ENCODE peak calls at places on chromosomes 7 and 10, in nine cellular contexts. G, F, N, M, H, V, Q, I and L are unnamed samples. For H3K4me1, the result is how much of the 10 kb centered on the place peaks cover.

GRCh38 chr7:96538632-96539031 is 171.0 kb downstream of the SEM1 start:
- DNase-seq in G (no peak), F (no peak), N (no peak), M (no peak), H (no peak), V (no peak), Q (no peak), I (no peak), L (no peak)

GRCh38 chr10:113820507-113820906 is 33.4 kb downstream of the DCLRE1A start:
- DNase-seq in G (no peak), F (no peak), N (peak), M (no peak), H (no peak), V (peak), Q (no peak), I (no peak), L (no peak)

GRCh38 chr10:90605506-90605905 is 252.3 kb downstream of the HTR7 start:
- DNase-seq in G (no peak), F (no peak), N (no peak), M (no peak), H (no peak), V (no peak), Q (no peak), I (no peak), L (no peak)

GRCh38 chr7:514651-515598 is 4.7 kb downstream of the PDGFA start:
- DNase-seq in G (peak), F (peak), N (no peak), M (no peak), H (peak), V (no peak), Q (no peak), I (peak), L (no peak)

GRCh38 chr7:41029072-41029492 is 673.8 kb downstream of the INHBA start:
- DNase-seq in G (no peak), F (peak), N (no peak), M (no peak), H (no peak), V (peak), Q (no peak), I (peak), L (no peak)

GRCh38 chr7:157740251-157740650 is 403.4 kb downstream of the DNAJB6 start:
- DNase-seq in G (no peak), F (no peak), N (no peak), M (no peak), H (no peak), V (no peak), Q (no peak), I (no peak), L (no peak)

GRCh38 chr7:158740657-158741293 is 36.2 kb upstream of the NCAPG2 start:
- DNase-seq in G (no peak), F (no peak), N (no peak), M (no peak), H (peak), V (no peak), Q (no peak), I (peak), L (no peak)

GRCh38 chr10:58565256-58565655 is 52.6 kb downstream of the BICC1 start:
- DNase-seq in G (no peak), F (no peak), N (peak), M (no peak), H (no peak), V (no peak), Q (no peak), I (no peak), L (no peak)

GRCh38 chr7:147651601-147652000 is 939.0 kb upstream of the C7orf33 start:
- DNase-seq in G (no peak), F (no peak), N (no peak), M (no peak), H (no peak), V (no peak), Q (no peak), I (no peak), L (no peak)

GRCh38 chr7:131039355-131039762 is 288.3 kb upstream of the MKLN1 start:
- DNase-seq in G (no peak), F (no peak), N (no peak), M (no peak), H (no peak), V (no peak), Q (no peak), I (peak), L (no peak)

GRCh38 chr10:78891741-78892140 is 177.0 kb upstream of the ZMIZ1 start:
- DNase-seq in G (no peak), F (no peak), N (no peak), M (no peak), H (no peak), V (no peak), Q (no peak), I (no peak), L (no peak)

GRCh38 chr10:29481906-29482440 is 152.8 kb downstream of the SVIL start:
- DNase-seq in G (no peak), F (no peak), N (no peak), M (no peak), H (no peak), V (no peak), Q (peak), I (no peak), L (no peak)

GRCh38 chr10:33260403-33261239 is 73.8 kb downstream of the NRP1 start:
- DNase-seq in G (no peak), F (no peak), N (peak), M (no peak), H (no peak), V (no peak), Q (no peak), I (peak), L (no peak)

GRCh38 chr7:44757311-44757710 is 8.7 kb downstream of the ZMIZ2 start:
- DNase-seq in G (no peak), F (no peak), N (peak), M (no peak), H (peak), V (no peak), Q (no peak), I (no peak), L (no peak)

GRCh38 chr10:85916999-85917573 is 449.5 kb downstream of the GRID1 start:
- DNase-seq in G (no peak), F (no peak), N (peak), M (no peak), H (no peak), V (no peak), Q (no peak), I (no peak), L (no peak)

GRCh38 chr7:152709307-152710133 is 33.6 kb upstream of the XRCC2 start:
- DNase-seq in G (no peak), F (peak), N (no peak), M (no peak), H (no peak), V (peak), Q (no peak), I (peak), L (no peak)

GRCh38 chr7:150322114-150322832 is 882 bp upstream of the LRRC61 start:
- DNase-seq in G (no peak), F (no peak), N (no peak), M (no peak), H (no peak), V (no peak), Q (no peak), I (no peak), L (peak)

GRCh38 chr7:150322833-150323681 is at the start of the genes ACTR3C and LRRC61:
- DNase-seq in G (peak), F (peak), N (peak), M (peak), H (peak), V (no peak), Q (peak), I (no peak), L (peak)

GRCh38 chr7:150324366-150324961 is 1.1 kb upstream of the ACTR3C start:
- DNase-seq in G (no peak), F (no peak), N (peak), M (no peak), H (no peak), V (no peak), Q (no peak), I (peak), L (no peak)

GRCh38 chr7:150323682-150324365 is 479 bp upstream of the ACTR3C start:
- DNase-seq in G (no peak), F (no peak), N (peak), M (no peak), H (no peak), V (no peak), Q (no peak), I (no peak), L (no peak)

GRCh38 chr7:150321788-150322113 is 1.4 kb upstream of the LRRC61 start:
- DNase-seq in G (no peak), F (no peak), N (no peak), M (no peak), H (no peak), V (no peak), Q (no peak), I (no peak), L (no peak)
- H3K4me1 ChIP-seq in G (under half), F (under half), N (under half), M (under half), H (under half), V (under half), Q (under half), I (under half), L (under half)

GRCh38 chr10:103449208-103450144 is 2.7 kb downstream of the CALHM2 start:
- DNase-seq in G (no peak), F (no peak), N (no peak), M (peak), H (no peak), V (no peak), Q (no peak), I (no peak), L (no peak)
- H3K4me3 ChIP-seq in G (no peak), F (no peak), N (no peak), M (peak), H (peak), V (no peak), Q (peak), I (no peak), L (no peak)

DNA sequence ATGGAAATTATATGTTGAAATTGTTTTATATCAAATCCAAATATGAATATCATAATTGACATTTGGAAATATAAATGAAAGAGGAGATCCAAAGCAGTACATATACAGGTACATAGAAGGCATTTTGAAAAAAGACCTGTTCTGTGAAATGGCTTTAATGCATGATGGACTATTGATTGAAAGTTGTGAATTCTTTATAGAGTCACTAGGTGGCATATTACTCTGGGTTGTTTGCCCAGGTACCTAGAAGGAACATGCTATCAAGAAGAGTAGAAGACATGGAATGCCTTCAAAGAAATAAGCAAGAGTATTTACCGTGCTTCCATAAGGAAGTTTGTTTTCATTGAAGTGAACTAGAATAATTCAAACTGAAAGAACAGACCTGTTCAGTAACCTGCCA is 160.0 kb upstream of the ANK3 start:
- DNase-seq in G (no peak), F (peak), N (no peak), M (no peak), H (no peak), V (peak), Q (no peak), I (no peak), L (no peak)
- TF ChIP-seq CTCF in G (peak), F (peak), N (peak), M (peak), H (no peak), V (peak), Q (peak), I (peak), L (no peak)

DNA sequence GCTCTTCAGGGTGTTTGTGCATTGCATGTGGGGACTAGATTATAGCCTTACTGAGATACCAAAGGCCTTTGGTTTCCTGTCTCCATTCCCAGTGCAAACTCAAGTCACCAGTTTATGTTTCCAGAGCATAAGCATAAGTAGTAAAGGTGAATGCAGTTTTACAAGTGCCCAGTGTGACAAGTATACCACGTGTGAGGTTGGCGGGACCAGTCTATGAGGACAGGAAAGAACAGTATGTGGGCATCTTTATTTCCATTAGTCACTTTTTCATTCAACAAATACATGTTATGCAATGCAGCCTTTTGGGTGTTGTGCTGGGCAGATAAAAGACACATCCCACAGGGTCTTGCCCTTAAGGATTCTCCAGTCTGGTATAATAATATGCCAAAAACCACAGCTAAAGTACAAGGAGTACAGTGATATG is 146.5 kb downstream of the ARID5B start:
- DNase-seq in G (peak), F (peak), N (no peak), M (no peak), H (no peak), V (no peak), Q (peak), I (no peak), L (no peak)
- H3K4me1 ChIP-seq in G (half or more), F (half or more), N (under half), M (half or more), H (under half), V (under half), Q (under half), I (half or more), L (under half)

GRCh38 chr7:21426958-21427860 is 674 bp upstream of the SP4 start:
- DNase-seq in G (peak), F (peak), N (peak), M (peak), H (peak), V (peak), Q (peak), I (peak), L (peak)
- H3K4me3 ChIP-seq in G (peak), F (peak), N (peak), M (peak), H (peak), V (peak), Q (peak), I (peak), L (peak)

DNA sequence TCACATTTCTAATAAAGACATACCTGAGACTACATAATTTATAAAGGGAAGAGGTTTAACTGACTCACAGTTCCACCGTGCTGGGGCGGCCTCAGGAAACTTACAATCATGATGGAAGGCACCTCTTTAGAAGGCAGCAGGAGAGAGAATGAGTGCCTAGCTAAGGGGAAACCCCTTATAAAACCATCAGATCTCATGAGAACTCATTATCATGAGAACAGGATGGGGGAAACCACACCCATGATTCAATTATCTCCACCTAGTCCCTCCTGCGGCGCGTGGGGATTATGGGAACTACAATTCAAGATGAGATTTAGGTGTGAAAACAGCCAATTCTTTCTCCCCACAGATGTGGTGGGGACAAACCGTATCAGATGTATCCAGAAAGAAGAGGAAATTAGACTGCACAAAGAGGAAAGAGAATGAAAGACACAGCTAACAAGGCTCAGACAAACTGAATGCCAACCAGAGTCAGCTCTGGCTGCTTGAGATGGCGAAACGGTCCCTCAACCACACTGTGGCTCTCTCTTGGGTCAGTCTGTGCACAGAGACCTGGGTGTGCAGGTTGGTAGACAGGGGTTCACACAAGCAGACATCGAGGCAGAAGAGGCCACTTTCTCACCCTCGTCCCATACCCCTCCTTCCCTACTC is 375.6 kb downstream of the SFMBT2 start:
- DNase-seq in G (no peak), F (no peak), N (no peak), M (no peak), H (no peak), V (no peak), Q (no peak), I (no peak), L (peak)
- TF ChIP-seq CTCF in G (no peak), F (no peak), N (no peak), M (no peak), H (no peak), V (no peak), Q (no peak), I (no peak), L (no peak)

GRCh38 chr7:2040893-2041270 is 191.9 kb downstream of the MAD1L1 start:
- DNase-seq in G (no peak), F (no peak), N (peak), M (peak), H (no peak), V (no peak), Q (peak), I (no peak), L (no peak)
- H3K4me1 ChIP-seq in G (under half), F (under half), N (under half), M (under half), H (under half), V (under half), Q (under half), I (under half), L (under half)